ENCODE peak calls at places on chromosomes 2 and 18, in four cellular contexts. B is stomach, A is brain microvascular endothelial cell, H is astrocyte. D is an unnamed sample.

GRCh38 chr2:227785293-227785692 is 28.3 kb upstream of the CCL20 start:
- DNase-seq in A (no peak), B (no peak), H (no peak), D (no peak)

GRCh38 chr18:36685580-36685979 is 143.2 kb downstream of the TPGS2 start:
- DNase-seq in B (no peak), H (no peak), A (no peak), D (no peak)

GRCh38 chr2:181411105-181411849 is 45.9 kb upstream of the ITGA4 start:
- DNase-seq in A (no peak), B (no peak), H (no peak), D (no peak)

GRCh38 chr2:19124135-19124534 is 234.3 kb downstream of the OSR1 start:
- DNase-seq in H (peak), A (peak), B (no peak), D (peak)

GRCh38 chr2:144914622-144915230 is 394.8 kb upstream of the ZEB2 start:
- DNase-seq in H (peak), A (no peak), B (no peak), D (no peak)

GRCh38 chr2:126655500-126656310 is at the start of gene GYPC:
- DNase-seq in B (peak), A (peak), H (peak), D (peak)

GRCh38 chr2:209344349-209344748 is 79.5 kb upstream of the MAP2 start:
- DNase-seq in B (no peak), A (no peak), H (no peak), D (no peak)

GRCh38 chr2:169716229-169716886 is 17.3 kb upstream of the KLHL23 start:
- DNase-seq in A (no peak), B (peak), H (peak), D (peak)

GRCh38 chr2:25606892-25607291 is 66.5 kb downstream of the DTNB start:
- DNase-seq in A (no peak), B (no peak), H (peak), D (no peak)

GRCh38 chr2:88005776-88006175 is 10.6 kb downstream of the RNU2-63P start:
- DNase-seq in H (no peak), A (no peak), B (no peak), D (no peak)

GRCh38 chr2:46632349-46632748 is 153.0 kb downstream of the TMEM247 start:
- DNase-seq in B (no peak), A (no peak), H (no peak), D (no peak)

GRCh38 chr18:48869591-48869990 is 81.2 kb downstream of the SMAD7 start:
- DNase-seq in A (no peak), B (no peak), H (no peak), D (no peak)

GRCh38 chr18:46575851-46576250 is 81.2 kb downstream of the LOXHD1 start:
- DNase-seq in B (no peak), A (no peak), H (no peak), D (no peak)

GRCh38 chr2:218284106-218284811 is 8.0 kb downstream of the TMBIM1 start:
- DNase-seq in H (peak), B (peak), A (peak), D (peak)

GRCh38 chr2:122319551-122320132 is 564.2 kb downstream of the TSN start:
- DNase-seq in B (no peak), H (no peak), A (no peak), D (no peak)

GRCh38 chr18:3186678-3187658 is 32.8 kb downstream of the MYOM1 start:
- DNase-seq in H (no peak), B (no peak), A (no peak), D (no peak)

GRCh38 chr2:233700028-233700635 is 7.4 kb downstream of the UGT1A6 start:
- DNase-seq in A (peak), H (peak), B (peak), D (peak)

GRCh38 chr2:236702693-236703092 is 133.1 kb downstream of the ACKR3 start:
- DNase-seq in A (no peak), H (no peak), B (peak), D (no peak)
- H3K27ac ChIP-seq in A (no peak), H (no peak), B (no peak), D (no peak)

GRCh38 chr2:43344911-43345373 is 118.5 kb upstream of the ZFP36L2 start:
- DNase-seq in A (no peak), B (no peak), H (no peak), D (no peak)
- H3K4me3 ChIP-seq in A (no peak), B (no peak), H (no peak), D (no peak)

GRCh38 chr2:96264656-96265348 is 995 bp downstream of the TMEM127 start:
- DNase-seq in B (no peak), A (peak), H (peak), D (no peak)

GRCh38 chr2:96267159-96267971 is 1.3 kb downstream of the CIAO1 start:
- DNase-seq in B (peak), A (no peak), H (no peak), D (no peak)

GRCh38 chr2:96265349-96265839 is 403 bp downstream of the TMEM127 start:
- DNase-seq in A (no peak), H (no peak), B (peak), D (no peak)

GRCh38 chr2:96264086-96264485 is 1.7 kb downstream of the TMEM127 start:
- DNase-seq in H (no peak), B (no peak), A (no peak), D (no peak)

DNA sequence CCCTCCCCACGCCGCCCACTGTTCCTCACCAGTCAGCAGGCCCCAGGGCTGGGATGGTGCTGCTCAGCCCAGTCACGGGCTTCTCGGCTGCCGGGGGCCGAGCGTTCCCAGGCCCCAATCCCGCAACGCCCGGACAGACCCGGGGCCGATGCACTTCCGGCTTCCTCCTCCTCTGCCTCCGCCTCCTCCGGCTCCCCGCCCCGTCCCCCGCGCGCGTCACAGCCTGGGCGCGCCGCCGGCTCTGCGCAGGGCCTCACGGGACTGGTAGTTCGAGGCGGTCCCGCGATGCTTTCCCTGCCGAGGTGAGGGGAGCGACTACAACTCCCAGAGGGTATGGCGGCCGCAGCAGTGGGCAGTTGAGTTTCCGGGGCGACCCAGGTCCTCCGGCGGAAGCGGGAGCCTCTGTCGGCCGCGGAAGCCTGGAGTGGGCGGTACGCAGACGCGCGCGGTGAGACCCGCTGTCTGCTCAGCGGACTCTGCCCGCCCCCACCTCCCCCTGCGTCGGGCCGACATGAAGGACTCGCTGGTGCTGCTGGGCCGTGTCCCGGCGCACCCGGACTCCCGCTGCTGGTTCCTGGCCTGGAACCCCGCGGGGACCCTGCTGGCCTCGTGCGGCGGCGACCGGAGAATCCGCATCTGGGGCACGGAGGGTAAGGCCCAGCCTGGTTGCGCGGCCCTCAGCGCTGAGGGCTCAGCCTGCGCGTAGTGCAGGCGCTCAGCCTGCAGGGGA is at the start of the genes CIAO1 and TMEM127:
- DNase-seq in B (peak), H (peak), A (peak), D (peak)
- TF ChIP-seq CTCF in B (no peak), H (no peak), A (no peak), D (no peak)

GRCh38 chr18:79403723-79404566 is 8.2 kb downstream of the NFATC1 start:
- DNase-seq in A (no peak), B (no peak), H (no peak), D (no peak)

GRCh38 chr18:79401494-79402208 is 5.9 kb downstream of the NFATC1 start:
- DNase-seq in B (no peak), H (no peak), A (no peak), D (no peak)

GRCh38 chr18:79404567-79404910 is 8.8 kb downstream of the NFATC1 start:
- DNase-seq in B (no peak), H (no peak), A (no peak), D (no peak)

GRCh38 chr18:79402209-79402576 is 6.5 kb downstream of the NFATC1 start:
- DNase-seq in B (no peak), A (no peak), H (no peak), D (no peak)

DNA sequence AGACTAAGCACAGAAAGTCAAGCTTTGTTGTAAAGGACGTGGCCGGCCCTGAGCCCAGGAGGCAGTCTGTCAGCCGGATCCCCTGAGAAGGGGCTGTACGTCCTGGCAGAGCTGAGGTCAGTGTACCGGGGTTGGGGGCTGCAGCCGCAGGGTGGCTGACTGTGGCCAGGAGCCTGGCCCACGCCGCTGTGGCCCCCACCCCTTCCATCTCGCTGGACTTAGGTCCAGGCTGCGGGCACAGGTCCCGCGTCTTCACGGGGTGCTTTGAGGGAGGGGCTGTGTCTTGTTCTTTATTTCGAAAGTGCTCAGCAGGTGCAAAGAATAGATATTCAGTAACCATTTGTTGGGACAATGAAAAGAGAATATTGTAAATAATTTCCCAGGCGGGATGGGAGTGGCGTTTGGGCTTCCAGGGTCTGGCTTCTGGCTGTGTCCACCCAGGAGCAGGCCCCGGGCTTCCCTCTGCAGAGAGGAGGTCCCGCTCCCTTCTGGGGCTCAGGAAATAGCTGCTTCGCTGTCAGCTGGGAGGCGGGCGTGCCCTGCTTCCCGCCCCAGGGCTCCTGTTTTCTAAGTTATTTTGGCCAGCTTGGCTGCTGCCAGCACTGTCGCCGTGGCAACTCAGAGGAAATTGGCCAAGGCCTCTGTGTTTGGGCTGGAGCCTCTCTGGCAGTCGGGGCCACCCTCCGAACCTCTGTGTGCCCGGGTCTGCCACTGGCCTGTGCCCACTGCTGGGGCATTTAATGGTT is 7.4 kb downstream of the NFATC1 start:
- DNase-seq in B (peak), H (no peak), A (no peak), D (no peak)
- H3K27ac ChIP-seq in B (peak), H (no peak), A (no peak), D (no peak)

GRCh38 chr2:42386684-42387083 is 25.7 kb upstream of the COX7A2L start:
- DNase-seq in B (no peak), H (no peak), A (no peak), D (no peak)

GRCh38 chr2:42382144-42382543 is 21.1 kb upstream of the COX7A2L start:
- DNase-seq in H (no peak), A (no peak), B (no peak), D (no peak)

GRCh38 chr2:42385225-42385624 is 24.2 kb upstream of the COX7A2L start:
- DNase-seq in H (no peak), B (no peak), A (no peak), D (no peak)

GRCh38 chr2:42378415-42378814 is 17.4 kb upstream of the COX7A2L start:
- DNase-seq in H (no peak), A (no peak), B (no peak), D (no peak)

DNA sequence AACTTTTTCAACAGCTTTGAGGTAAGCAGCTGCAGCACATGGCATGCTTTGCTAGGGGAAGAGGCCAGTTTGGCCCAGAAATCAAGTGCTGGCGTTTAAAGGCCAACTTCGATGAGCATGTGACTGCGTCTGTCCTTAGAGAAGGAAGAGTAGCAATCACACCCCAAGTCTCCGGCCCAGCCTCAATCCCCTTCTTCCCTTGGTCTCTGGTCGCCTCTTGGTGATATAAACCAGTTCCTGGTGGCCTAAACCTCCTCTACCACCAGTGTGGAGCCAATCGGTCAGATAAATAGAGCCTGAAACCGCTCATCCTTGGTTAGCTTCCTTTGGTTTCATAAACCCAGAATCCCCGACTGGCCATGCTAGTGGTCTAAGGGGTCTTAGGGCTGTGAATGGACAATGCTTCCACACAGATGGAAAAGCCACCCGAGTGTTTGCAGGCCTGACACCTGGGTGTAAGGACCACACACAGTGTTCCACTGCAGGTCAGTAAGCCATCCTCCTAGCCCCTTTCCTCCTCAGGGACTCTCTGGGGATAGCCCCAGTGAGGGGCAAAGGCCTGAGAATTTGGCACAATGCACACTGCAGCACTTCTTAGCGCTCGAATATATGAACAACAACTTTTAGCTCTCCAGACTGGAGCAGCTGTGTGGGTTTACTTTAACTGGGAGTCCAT is 23.0 kb upstream of the COX7A2L start:
- DNase-seq in A (no peak), B (no peak), H (no peak), D (no peak)
- H3K4me3 ChIP-seq in A (no peak), B (no peak), H (no peak), D (no peak)

D was measured in AG04450.